ENCODE peak calls at places on chromosomes 5 and 9, in ten cellular contexts. One of them, this sample, is unnamed. For H3K4me1 and H4K20me1, the result is how much of the 10 kb centered on the place peaks cover.

GRCh38 chr9:92147030-92147853 is 32.0 kb upstream of the SPTLC1 start:
- DNase-seq in GM23248: peak
- DNase-seq in GM23338: peak
- DNase-seq in SK-N-SH: no peak
- DNase-seq in astrocyte: peak
- DNase-seq in OCI-LY7: no peak
- DNase-seq in PC-9: peak
- DNase-seq in fibroblast of lung: peak
- DNase-seq in IMR-90: peak
- DNase-seq in H1: no peak
- DNase-seq in this sample: peak

GRCh38 chr5:167160388-167160787 is 1131.1 kb upstream of the WWC1 start:
- DNase-seq in SK-N-SH: no peak
- DNase-seq in OCI-LY7: no peak
- DNase-seq in fibroblast of lung: no peak
- DNase-seq in PC-9: no peak
- DNase-seq in GM23248: no peak
- DNase-seq in H1: no peak
- DNase-seq in GM23338: no peak
- DNase-seq in astrocyte: no peak
- DNase-seq in IMR-90: no peak
- DNase-seq in this sample: no peak

GRCh38 chr9:33148367-33149019 is 18.6 kb downstream of the B4GALT1 start:
- DNase-seq in SK-N-SH: no peak
- DNase-seq in astrocyte: no peak
- DNase-seq in fibroblast of lung: no peak
- DNase-seq in PC-9: no peak
- DNase-seq in GM23338: no peak
- DNase-seq in IMR-90: no peak
- DNase-seq in H1: no peak
- DNase-seq in GM23248: no peak
- DNase-seq in OCI-LY7: no peak
- DNase-seq in this sample: no peak

GRCh38 chr5:115930630-115931337 is 31.5 kb upstream of the LVRN start:
- DNase-seq in OCI-LY7: no peak
- DNase-seq in PC-9: no peak
- DNase-seq in H1: no peak
- DNase-seq in GM23248: no peak
- DNase-seq in astrocyte: peak
- DNase-seq in IMR-90: no peak
- DNase-seq in fibroblast of lung: no peak
- DNase-seq in SK-N-SH: no peak
- DNase-seq in GM23338: peak
- DNase-seq in this sample: no peak

GRCh38 chr5:38316544-38317224 is 58.3 kb downstream of the EGFLAM start:
- DNase-seq in GM23338: no peak
- DNase-seq in IMR-90: peak
- DNase-seq in OCI-LY7: no peak
- DNase-seq in PC-9: no peak
- DNase-seq in H1: no peak
- DNase-seq in astrocyte: no peak
- DNase-seq in SK-N-SH: peak
- DNase-seq in fibroblast of lung: peak
- DNase-seq in GM23248: peak
- DNase-seq in this sample: peak

GRCh38 chr5:139861021-139861888 is 65.6 kb downstream of the PSD2 start:
- DNase-seq in GM23338: no peak
- DNase-seq in fibroblast of lung: no peak
- DNase-seq in OCI-LY7: no peak
- DNase-seq in SK-N-SH: no peak
- DNase-seq in PC-9: no peak
- DNase-seq in H1: no peak
- DNase-seq in IMR-90: no peak
- DNase-seq in GM23248: no peak
- DNase-seq in astrocyte: no peak
- DNase-seq in this sample: no peak

GRCh38 chr5:5683174-5683573 is 260.7 kb downstream of the ICE1 start:
- DNase-seq in astrocyte: no peak
- DNase-seq in GM23338: no peak
- DNase-seq in SK-N-SH: no peak
- DNase-seq in OCI-LY7: no peak
- DNase-seq in fibroblast of lung: no peak
- DNase-seq in PC-9: no peak
- DNase-seq in GM23248: no peak
- DNase-seq in H1: no peak
- DNase-seq in IMR-90: no peak
- DNase-seq in this sample: no peak

GRCh38 chr9:14322211-14323082 is 8.5 kb upstream of the NFIB start:
- DNase-seq in OCI-LY7: peak
- DNase-seq in IMR-90: peak
- DNase-seq in PC-9: peak
- DNase-seq in SK-N-SH: peak
- DNase-seq in astrocyte: peak
- DNase-seq in fibroblast of lung: peak
- DNase-seq in H1: peak
- DNase-seq in GM23338: peak
- DNase-seq in GM23248: peak
- DNase-seq in this sample: peak

GRCh38 chr9:10059044-10059443 is 553.8 kb downstream of the PTPRD start:
- DNase-seq in GM23248: peak
- DNase-seq in SK-N-SH: no peak
- DNase-seq in fibroblast of lung: peak
- DNase-seq in GM23338: peak
- DNase-seq in OCI-LY7: no peak
- DNase-seq in astrocyte: peak
- DNase-seq in H1: no peak
- DNase-seq in PC-9: no peak
- DNase-seq in IMR-90: peak
- DNase-seq in this sample: peak

GRCh38 chr5:9176641-9177040 is 369.2 kb downstream of the SEMA5A start:
- DNase-seq in GM23338: no peak
- DNase-seq in SK-N-SH: no peak
- DNase-seq in OCI-LY7: no peak
- DNase-seq in IMR-90: no peak
- DNase-seq in GM23248: no peak
- DNase-seq in PC-9: no peak
- DNase-seq in fibroblast of lung: no peak
- DNase-seq in astrocyte: no peak
- DNase-seq in H1: no peak
- DNase-seq in this sample: no peak

GRCh38 chr5:6508931-6509330 is 60.3 kb downstream of the UBE2QL1 start:
- DNase-seq in SK-N-SH: no peak
- DNase-seq in GM23338: no peak
- DNase-seq in fibroblast of lung: no peak
- DNase-seq in IMR-90: no peak
- DNase-seq in PC-9: no peak
- DNase-seq in GM23248: no peak
- DNase-seq in astrocyte: no peak
- DNase-seq in OCI-LY7: no peak
- DNase-seq in H1: no peak
- DNase-seq in this sample: no peak

GRCh38 chr5:122346897-122347581 is 35.0 kb downstream of the SNCAIP start:
- DNase-seq in H1: no peak
- DNase-seq in PC-9: no peak
- DNase-seq in IMR-90: no peak
- DNase-seq in fibroblast of lung: no peak
- DNase-seq in astrocyte: no peak
- DNase-seq in SK-N-SH: peak
- DNase-seq in OCI-LY7: no peak
- DNase-seq in GM23338: no peak
- DNase-seq in GM23248: no peak
- DNase-seq in this sample: no peak

GRCh38 chr5:96714951-96715451 is 52.8 kb downstream of the CAST start:
- DNase-seq in PC-9: peak
- DNase-seq in SK-N-SH: no peak
- DNase-seq in GM23248: peak
- DNase-seq in IMR-90: peak
- DNase-seq in fibroblast of lung: peak
- DNase-seq in H1: no peak
- DNase-seq in OCI-LY7: peak
- DNase-seq in GM23338: peak
- DNase-seq in astrocyte: peak
- DNase-seq in this sample: peak

DNA sequence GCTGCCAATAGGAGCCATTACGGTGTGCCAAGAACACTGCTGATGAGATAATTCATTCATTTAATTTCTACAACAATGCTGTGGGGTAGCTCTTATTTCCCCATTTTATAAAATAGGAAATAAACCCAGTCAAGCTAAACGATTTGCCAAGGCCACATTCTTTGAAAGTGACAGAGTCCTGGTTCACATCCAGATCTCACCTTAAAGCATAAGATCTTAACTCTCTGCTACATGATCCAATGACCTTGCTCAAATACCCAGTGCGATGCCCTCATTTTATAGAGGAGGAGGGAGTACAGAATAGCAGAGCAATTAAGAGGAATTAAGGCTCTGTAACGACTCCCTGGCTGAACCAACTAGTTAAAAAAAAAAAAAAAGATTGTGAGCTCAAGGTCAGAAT is 5.0 kb downstream of the PDE6A start:
- DNase-seq in GM23338: no peak
- DNase-seq in GM23248: peak
- DNase-seq in OCI-LY7: no peak
- DNase-seq in H1: no peak
- DNase-seq in SK-N-SH: no peak
- DNase-seq in fibroblast of lung: no peak
- DNase-seq in PC-9: peak
- DNase-seq in IMR-90: no peak
- DNase-seq in astrocyte: no peak
- DNase-seq in this sample: no peak
- H3K4me1 ChIP-seq in GM23338: under half
- H3K4me1 ChIP-seq in GM23248: under half
- H3K4me1 ChIP-seq in OCI-LY7: under half
- H3K4me1 ChIP-seq in H1: under half
- H3K4me1 ChIP-seq in SK-N-SH: under half
- H3K4me1 ChIP-seq in fibroblast of lung: under half
- H3K4me1 ChIP-seq in PC-9: half or more
- H3K4me1 ChIP-seq in IMR-90: under half
- H3K4me1 ChIP-seq in astrocyte: under half
- H3K4me1 ChIP-seq in this sample: half or more

GRCh38 chr5:98916540-98916939 is 12.3 kb downstream of the CHD1 start:
- DNase-seq in GM23248: no peak
- DNase-seq in astrocyte: no peak
- DNase-seq in GM23338: no peak
- DNase-seq in PC-9: no peak
- DNase-seq in OCI-LY7: no peak
- DNase-seq in IMR-90: no peak
- DNase-seq in fibroblast of lung: no peak
- DNase-seq in H1: no peak
- DNase-seq in SK-N-SH: no peak
- DNase-seq in this sample: no peak
- H4K20me1 ChIP-seq in GM23248: under half
- H4K20me1 ChIP-seq in astrocyte: under half
- H4K20me1 ChIP-seq in GM23338: under half
- H4K20me1 ChIP-seq in PC-9: under half
- H4K20me1 ChIP-seq in OCI-LY7: under half
- H4K20me1 ChIP-seq in IMR-90: under half
- H4K20me1 ChIP-seq in fibroblast of lung: under half
- H4K20me1 ChIP-seq in H1: under half
- H4K20me1 ChIP-seq in SK-N-SH: under half
- H4K20me1 ChIP-seq in this sample: under half

DNA sequence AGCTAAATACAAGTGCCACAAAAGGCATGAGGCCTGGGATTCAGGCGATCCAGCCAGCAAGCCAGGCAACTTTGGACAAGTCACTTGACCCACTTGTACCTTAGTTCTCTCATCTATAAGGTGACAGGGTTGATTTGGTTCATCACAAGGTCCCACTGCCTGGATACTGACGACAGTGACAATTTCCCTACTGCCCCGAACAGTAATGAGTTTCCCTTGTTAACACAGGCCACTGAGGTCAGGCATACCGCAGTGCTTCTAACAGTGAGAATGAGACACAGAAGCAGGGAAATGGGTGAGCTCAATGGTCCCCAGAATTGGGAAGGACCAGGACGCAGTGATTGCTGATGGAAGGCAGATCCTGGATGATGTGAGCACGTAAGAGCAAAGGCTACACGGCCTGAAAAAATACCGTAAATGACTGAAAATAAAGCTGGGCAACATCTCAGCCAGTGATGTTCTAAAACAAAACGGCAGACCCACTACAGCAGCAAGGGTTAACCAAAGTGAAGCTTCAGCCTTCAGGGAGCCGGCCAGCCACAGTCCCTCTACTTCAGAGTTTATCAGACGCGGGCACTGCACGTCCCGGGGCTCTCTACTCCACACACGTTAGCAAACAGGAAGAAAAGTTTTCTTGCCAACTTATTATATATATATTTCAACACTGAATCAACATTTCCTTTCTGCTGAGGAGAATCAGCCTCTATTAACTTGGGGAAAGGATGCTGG is 846 bp downstream of the MGAT1 start:
- DNase-seq in astrocyte: no peak
- DNase-seq in fibroblast of lung: no peak
- DNase-seq in SK-N-SH: peak
- DNase-seq in IMR-90: no peak
- DNase-seq in GM23248: peak
- DNase-seq in PC-9: no peak
- DNase-seq in GM23338: no peak
- DNase-seq in OCI-LY7: no peak
- DNase-seq in H1: no peak
- DNase-seq in this sample: no peak
- H3K4me1 ChIP-seq in astrocyte: under half
- H3K4me1 ChIP-seq in fibroblast of lung: under half
- H3K4me1 ChIP-seq in SK-N-SH: under half
- H3K4me1 ChIP-seq in IMR-90: under half
- H3K4me1 ChIP-seq in GM23248: half or more
- H3K4me1 ChIP-seq in PC-9: under half
- H3K4me1 ChIP-seq in GM23338: under half
- H3K4me1 ChIP-seq in OCI-LY7: half or more
- H3K4me1 ChIP-seq in H1: under half
- H3K4me1 ChIP-seq in this sample: half or more

GRCh38 chr5:31378136-31378535 is 153.8 kb downstream of the DROSHA start:
- DNase-seq in IMR-90: no peak
- DNase-seq in H1: no peak
- DNase-seq in SK-N-SH: no peak
- DNase-seq in PC-9: no peak
- DNase-seq in astrocyte: no peak
- DNase-seq in OCI-LY7: no peak
- DNase-seq in fibroblast of lung: no peak
- DNase-seq in GM23338: no peak
- DNase-seq in GM23248: no peak
- DNase-seq in this sample: no peak
- H4K20me1 ChIP-seq in IMR-90: under half
- H4K20me1 ChIP-seq in H1: under half
- H4K20me1 ChIP-seq in SK-N-SH: under half
- H4K20me1 ChIP-seq in PC-9: under half
- H4K20me1 ChIP-seq in astrocyte: under half
- H4K20me1 ChIP-seq in OCI-LY7: under half
- H4K20me1 ChIP-seq in fibroblast of lung: under half
- H4K20me1 ChIP-seq in GM23338: under half
- H4K20me1 ChIP-seq in GM23248: under half
- H4K20me1 ChIP-seq in this sample: under half